ENCODE peak calls at places on chromosomes 6 and 20, in six cellular contexts. N, S, P, E, H and W are unnamed samples.

GRCh38 chr6:17381429-17382147 is 11.8 kb upstream of the CAP2 start:
- DNase-seq in N (no peak), S (no peak), P (no peak), E (no peak), H (no peak), W (peak; percentile 66)

GRCh38 chr20:57653546-57653900 is 33.3 kb upstream of the ZBP1 start:
- DNase-seq in N (no peak), S (no peak), P (no peak), E (no peak), H (no peak), W (no peak)

GRCh38 chr6:113287396-113287795 is 569.7 kb upstream of the MARCKS start:
- DNase-seq in N (no peak), S (no peak), P (no peak), E (no peak), H (no peak), W (no peak)

GRCh38 chr6:18327621-18328548 is 59.3 kb upstream of the RNF144B start:
- DNase-seq in N (peak; percentile 73), S (no peak), P (no peak), E (no peak), H (no peak), W (no peak)

GRCh38 chr6:33206027-33206863 is 1.8 kb downstream of the HSD17B8 start:
- DNase-seq in N (no peak), S (no peak), P (no peak), E (no peak), H (no peak), W (peak; percentile 27)

GRCh38 chr6:169812257-169812644 is 60.8 kb downstream of the ERMARD start:
- DNase-seq in N (no peak), S (no peak), P (no peak), E (no peak), H (no peak), W (no peak)

GRCh38 chr20:44460795-44461141 is 14.9 kb upstream of the TTPAL start:
- DNase-seq in N (no peak), S (no peak), P (peak; percentile 4), E (no peak), H (no peak), W (peak; percentile 40)

GRCh38 chr6:169865346-169866139 is 114.1 kb downstream of the ERMARD start:
- DNase-seq in N (no peak), S (no peak), P (no peak), E (no peak), H (no peak), W (no peak)

GRCh38 chr6:158544428-158544827 is 15.5 kb upstream of the TMEM181 start:
- DNase-seq in N (no peak), S (no peak), P (no peak), E (no peak), H (peak; percentile 49), W (no peak)

GRCh38 chr20:22861231-22861980 is 173.7 kb upstream of the SSTR4 start:
- DNase-seq in N (no peak), S (peak; percentile 11), P (no peak), E (no peak), H (no peak), W (peak; percentile 92)

GRCh38 chr6:108627692-108628565 is 67.2 kb downstream of the FOXO3 start:
- DNase-seq in N (no peak), S (no peak), P (no peak), E (no peak), H (no peak), W (peak; percentile 65)

GRCh38 chr20:46317685-46318177 is 9.4 kb upstream of the CDH22 start:
- DNase-seq in N (no peak), S (no peak), P (no peak), E (no peak), H (no peak), W (no peak)

GRCh38 chr6:151320140-151320539 is 71.2 kb downstream of the ZBTB2 start:
- DNase-seq in N (no peak), S (no peak), P (no peak), E (no peak), H (no peak), W (no peak)

GRCh38 chr20:52152416-52152815 is 39.2 kb downstream of the ZFP64 start:
- DNase-seq in N (no peak), S (no peak), P (no peak), E (no peak), H (no peak), W (no peak)

GRCh38 chr20:38353298-38353697 is 7.0 kb downstream of the LBP start:
- DNase-seq in N (no peak), S (no peak), P (no peak), E (no peak), H (no peak), W (no peak)

GRCh38 chr6:129539032-129539431 is 170.9 kb downstream of the ARHGAP18 start:
- DNase-seq in N (no peak), S (no peak), P (no peak), E (no peak), H (peak; percentile 3), W (no peak)